ENCODE peak calls at places on chromosomes 11 and 22, in six cellular contexts. Z is breast epithelium, E is spleen, H is HepG2, B is A549, A is thoracic aorta. K is an unnamed sample. For H3K9me3, the result is how much of the 10 kb centered on the place peaks cover.

GRCh38 chr11:70544067-70544773 is 145.9 kb downstream of the CTTN start:
- DNase-seq in Z (no peak), E (peak), H (no peak), B (no peak), A (no peak), K (no peak)

GRCh38 chr22:50456466-50457234 is 18.2 kb downstream of the SBF1 start:
- DNase-seq in Z (no peak), E (no peak), H (no peak), B (no peak), A (no peak), K (no peak)

GRCh38 chr11:62805991-62806441 is 776 bp upstream of the NXF1 start:
- DNase-seq in Z (no peak), E (no peak), H (no peak), B (no peak), A (no peak), K (no peak)

GRCh38 chr22:46050916-46051614 is 74.1 kb upstream of the WNT7B start:
- DNase-seq in Z (peak), E (peak), H (no peak), B (no peak), A (no peak), K (no peak)

GRCh38 chr11:63212742-63213141 is 30.7 kb downstream of the SLC22A25 start:
- DNase-seq in Z (no peak), E (no peak), H (peak), B (peak), A (no peak), K (no peak)

GRCh38 chr11:9001736-9002135 is 2.1 kb downstream of the NRIP3 start:
- DNase-seq in Z (no peak), E (no peak), H (no peak), B (no peak), A (no peak), K (no peak)

GRCh38 chr11:32891657-32892354 is 805 bp upstream of the QSER1 start:
- DNase-seq in Z (no peak), E (no peak), H (no peak), B (no peak), A (no peak), K (no peak)

GRCh38 chr11:128294001-128294684 is 293.2 kb downstream of the ETS1 start:
- DNase-seq in Z (no peak), E (no peak), H (no peak), B (no peak), A (no peak), K (no peak)

GRCh38 chr11:59544869-59545178 is 33.5 kb downstream of the OR4D9 start:
- DNase-seq in Z (no peak), E (no peak), H (no peak), B (no peak), A (no peak), K (no peak)

GRCh38 chr22:30393322-30393680 is 3.5 kb upstream of the SEC14L2 start:
- DNase-seq in Z (no peak), E (no peak), H (no peak), B (no peak), A (no peak), K (no peak)

GRCh38 chr11:8363924-8364323 is 100.2 kb upstream of the LMO1 start:
- DNase-seq in Z (no peak), E (peak), H (no peak), B (no peak), A (no peak), K (no peak)

GRCh38 chr11:60710482-60710881 is 11.1 kb downstream of the MS4A8 start:
- DNase-seq in Z (no peak), E (no peak), H (no peak), B (peak), A (no peak), K (no peak)

GRCh38 chr11:112961751-112962747 is 829 bp downstream of the NCAM1 start:
- DNase-seq in Z (no peak), E (peak), H (no peak), B (no peak), A (no peak), K (no peak)

GRCh38 chr11:123381817-123382554 is 48.1 kb upstream of the GRAMD1B start:
- DNase-seq in Z (no peak), E (no peak), H (no peak), B (no peak), A (no peak), K (no peak)

GRCh38 chr22:23684561-23685031 is 6.2 kb upstream of the RGL4 start:
- DNase-seq in Z (no peak), E (no peak), H (no peak), B (no peak), A (no peak), K (no peak)

GRCh38 chr22:37291559-37292298 is 9.4 kb downstream of the CYTH4 start:
- DNase-seq in Z (no peak), E (no peak), H (no peak), B (no peak), A (no peak), K (no peak)

GRCh38 chr22:37178350-37179125 is 9.5 kb downstream of the C1QTNF6 start:
- DNase-seq in Z (peak), E (peak), H (peak), B (peak), A (no peak), K (no peak)

DNA sequence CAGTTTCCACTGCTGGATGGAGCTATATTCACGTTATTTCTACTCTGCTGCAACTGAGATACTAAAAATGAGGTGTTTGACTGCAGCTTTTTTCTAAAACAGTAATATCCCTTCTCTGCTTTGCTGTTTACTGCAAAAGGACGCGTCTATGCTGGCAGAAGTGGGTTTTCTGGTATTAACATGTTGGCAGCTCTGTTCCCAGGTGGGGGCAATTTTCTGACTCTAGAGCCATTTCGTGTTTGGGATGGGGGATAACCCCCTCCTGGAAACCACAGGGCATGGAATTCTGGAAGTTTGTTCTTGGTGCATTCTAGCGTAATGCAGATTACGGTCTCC is 4.9 kb downstream of the GRK2 start:
- DNase-seq in Z (no peak), E (no peak), H (no peak), B (no peak), A (no peak), K (no peak)
- H3K27ac ChIP-seq in Z (peak), E (peak), H (no peak), B (no peak), A (peak), K (peak)

GRCh38 chr11:80282643-80283042 is 841.8 kb upstream of the TENM4 start:
- DNase-seq in Z (no peak), E (no peak), H (no peak), B (no peak), A (no peak), K (no peak)
- TF ChIP-seq CTCF in Z (no peak), E (no peak), H (no peak), B (no peak), A (no peak), K (no peak)

DNA sequence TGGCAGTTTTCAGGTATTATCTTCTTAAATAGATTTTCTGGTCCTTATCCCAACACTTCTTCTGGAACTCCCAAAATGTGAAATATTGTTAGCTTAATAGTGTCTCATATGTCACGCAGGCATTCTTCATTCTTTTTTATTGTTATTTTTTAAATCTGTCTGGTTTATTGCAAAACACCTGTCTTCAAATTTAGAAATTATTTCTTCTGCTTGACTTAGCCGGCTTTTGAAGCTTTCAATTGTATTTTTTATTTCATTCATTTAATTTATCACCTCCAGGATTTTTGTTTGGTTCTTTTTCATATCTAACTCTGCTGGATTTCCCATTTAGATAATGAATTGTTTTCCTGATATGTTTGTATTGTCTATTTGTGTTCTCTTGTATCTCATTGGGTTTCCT is 49.9 kb downstream of the KCNQ1OT1 start:
- DNase-seq in Z (no peak), E (no peak), H (no peak), B (no peak), A (no peak), K (no peak)
- H3K9me3 ChIP-seq in Z (half or more), E (half or more), H (half or more), B (half or more), A (half or more), K (half or more)

DNA sequence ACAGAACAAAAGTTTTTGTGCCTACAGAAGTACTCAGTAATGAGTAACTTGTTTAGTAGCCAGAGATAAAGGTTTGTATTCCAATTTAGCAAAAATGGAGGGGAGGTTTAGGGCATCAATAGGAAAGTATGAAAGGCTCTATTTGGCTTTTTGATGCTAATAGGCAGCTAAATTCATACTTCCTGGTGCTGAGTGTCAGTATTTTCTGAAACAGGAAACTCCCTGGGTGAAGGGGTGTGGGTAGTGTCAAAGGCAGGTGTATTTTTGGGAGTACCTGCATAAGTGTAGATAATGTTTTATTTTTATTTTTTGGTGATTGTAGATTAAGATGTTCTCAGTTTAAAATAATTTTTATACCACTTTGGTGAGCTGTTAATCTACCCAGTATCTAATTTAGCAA is 29.3 kb upstream of the MMP7 start:
- DNase-seq in Z (no peak), E (no peak), H (no peak), B (no peak), A (no peak), K (no peak)
- H3K27ac ChIP-seq in Z (peak), E (peak), H (no peak), B (peak), A (peak), K (peak)

GRCh38 chr11:125926682-125927081 is 19.2 kb upstream of the VSIG10L2 start:
- DNase-seq in Z (no peak), E (peak), H (no peak), B (no peak), A (no peak), K (no peak)
- TF ChIP-seq CTCF in Z (no peak), E (no peak), H (no peak), B (no peak), A (no peak), K (no peak)

DNA sequence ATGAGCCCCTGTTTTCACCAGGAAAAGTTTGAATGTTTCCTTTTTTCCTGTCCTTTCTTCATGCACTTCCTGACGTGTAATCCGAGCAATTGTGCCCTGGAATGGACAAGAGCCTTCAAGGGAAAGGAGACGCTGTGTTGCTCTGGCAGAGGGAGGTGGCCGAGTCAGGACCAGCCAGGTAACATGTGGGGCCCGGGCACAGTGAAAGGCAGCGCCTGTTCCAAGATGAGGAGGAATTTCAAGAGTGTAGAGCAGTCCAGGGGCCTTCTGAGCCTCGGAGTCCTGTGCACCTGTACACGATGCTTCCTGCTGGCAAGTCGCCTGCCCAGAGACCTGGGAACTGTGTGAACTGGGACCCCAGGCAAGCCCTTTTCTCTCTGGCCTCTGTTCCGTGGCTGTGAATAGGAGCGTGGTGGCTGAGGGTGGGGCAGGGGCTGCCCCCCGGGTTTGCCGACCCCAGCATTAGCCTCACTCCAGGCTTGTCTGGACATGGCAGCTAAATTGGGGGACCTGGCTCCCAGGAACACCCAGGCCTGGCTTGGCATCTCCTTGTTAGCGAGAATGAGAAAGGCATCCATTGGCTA is 92.0 kb downstream of the MYEOV start:
- DNase-seq in Z (no peak), E (peak), H (no peak), B (no peak), A (no peak), K (no peak)
- H3K9me3 ChIP-seq in Z (under half), E (under half), H (under half), B (under half), A (under half), K (under half)

GRCh38 chr11:114058026-114058706 is 1.3 kb upstream of the ZBTB16 start:
- DNase-seq in Z (no peak), E (no peak), H (no peak), B (no peak), A (no peak), K (no peak)
- H3K27ac ChIP-seq in Z (peak), E (no peak), H (no peak), B (no peak), A (peak), K (no peak)